ENCODE peak calls at places on chromosomes 16 and 17, in ten cellular contexts. A is EL; I is G401; Y is activated effector memory CD4-positive, alpha-beta T cell treated with anti-CD3 and anti-CD28 coated beads, Interleukin-2, amount 50 U/mL, for 16 hours; U is Ammon's horn; Q is body of pancreas; K is uterus; F is sigmoid colon; E is NAMALWA; Z is EH. C is an unnamed sample.

GRCh38 chr17:82328994-82329507 is 4.5 kb downstream of the SECTM1 start:
- DNase-seq in Z (no peak), F (no peak), U (no peak), I (no peak), E (no peak), K (no peak), Y (no peak), A (no peak), Q (no peak), C (no peak)

GRCh38 chr16:65876624-65877023 is 489.9 kb upstream of the CDH5 start:
- DNase-seq in K (no peak), F (no peak), A (peak; percentile 13), Y (no peak), I (no peak), E (no peak), Q (no peak), Z (peak; percentile 18), U (no peak), C (no peak)

GRCh38 chr17:58416937-58417299 is 416 bp downstream of the RNF43 start:
- DNase-seq in Y (no peak), Q (no peak), I (no peak), K (no peak), A (no peak), Z (no peak), F (no peak), E (no peak), U (no peak), C (no peak)

GRCh38 chr16:88451586-88452484 is 1.2 kb upstream of the ZFPM1 start:
- DNase-seq in E (no peak), F (no peak), Y (no peak), A (no peak), Z (no peak), I (no peak), U (no peak), Q (peak; percentile 10), K (no peak), C (no peak)

GRCh38 chr16:58608601-58609136 is 21.0 kb downstream of the CNOT1 start:
- DNase-seq in U (no peak), Q (no peak), A (no peak), Z (no peak), F (no peak), I (no peak), K (no peak), Y (no peak), E (no peak), C (no peak)

GRCh38 chr17:81378941-81379511 is 16.2 kb upstream of the BAHCC1 start:
- DNase-seq in K (no peak), Q (no peak), I (no peak), Z (no peak), F (no peak), Y (no peak), E (no peak), U (no peak), A (no peak), C (no peak)

GRCh38 chr16:81494888-81495287 is 50.3 kb downstream of the CMIP start:
- DNase-seq in Z (no peak), U (no peak), Y (no peak), E (no peak), K (no peak), F (no peak), A (no peak), Q (no peak), I (no peak), C (no peak)

GRCh38 chr17:68462381-68463210 is 5.3 kb upstream of the WIPI1 start:
- DNase-seq in I (peak; percentile 94), A (peak; percentile 83), Q (peak; percentile 79), Y (peak; percentile 85), K (peak; percentile 63), F (peak; percentile 78), E (peak; percentile 92), Z (peak; percentile 81), U (peak; percentile 90), C (peak; percentile 77)

GRCh38 chr16:29641561-29641960 is 21.5 kb upstream of the SPN start:
- DNase-seq in I (peak; percentile 17), Q (no peak), Y (no peak), F (no peak), K (no peak), U (no peak), A (no peak), E (peak; percentile 67), Z (peak; percentile 6), C (no peak)

GRCh38 chr16:89378947-89379771 is 111.2 kb downstream of the ANKRD11 start:
- DNase-seq in Z (no peak), E (peak; percentile 36), I (peak; percentile 36), F (peak; percentile 55), K (no peak), A (no peak), U (peak; percentile 38), Y (no peak), Q (no peak), C (no peak)

GRCh38 chr17:8875957-8876356 is 8.5 kb upstream of the PIK3R6 start:
- DNase-seq in A (peak; percentile 68), E (no peak), F (no peak), Q (no peak), K (no peak), Y (no peak), I (no peak), Z (peak; percentile 55), U (no peak), C (no peak)

GRCh38 chr16:58201163-58201562 is 3.3 kb upstream of the CSNK2A2 start:
- DNase-seq in Y (no peak), K (no peak), I (no peak), Z (no peak), Q (no peak), E (no peak), U (no peak), F (no peak), A (no peak), C (no peak)

GRCh38 chr16:12395266-12395665 is 408.4 kb downstream of the CPPED1 start:
- DNase-seq in Z (no peak), Q (peak; percentile 13), A (no peak), I (no peak), K (no peak), F (no peak), U (no peak), Y (no peak), E (no peak), C (no peak)

GRCh38 chr17:63634816-63635215 is 12.6 kb downstream of the MAP3K3 start:
- DNase-seq in U (no peak), Z (no peak), A (no peak), F (no peak), K (no peak), Y (no peak), E (no peak), I (no peak), Q (no peak), C (no peak)

C was measured in globus pallidus.